ENCODE peak calls at places on chromosomes 7 and 10, in ten cellular contexts. B is stomach, V is SK-N-MC, M is fibroblast of mammary gland, K is colonic mucosa, P is fibroblast of lung, L is fibroblast of the aortic adventitia, Z is BJ, X is epithelial cell of esophagus, S is RWPE2. Y is an unnamed sample.

GRCh38 chr10:76388321-76388720 is 956.9 kb downstream of the LRMDA start:
- DNase-seq in B (no peak), V (no peak), M (no peak), K (no peak), P (peak), L (peak), Z (no peak), X (no peak), S (no peak), Y (peak)

GRCh38 chr10:131653550-131654470 is 247.0 kb upstream of the PPP2R2D start:
- DNase-seq in B (peak), V (no peak), M (no peak), K (no peak), P (no peak), L (no peak), Z (no peak), X (no peak), S (peak), Y (no peak)

GRCh38 chr10:73742454-73742734 is 1.8 kb upstream of the SEC24C start:
- DNase-seq in B (no peak), V (no peak), M (no peak), K (no peak), P (no peak), L (no peak), Z (no peak), X (no peak), S (no peak), Y (no peak)

GRCh38 chr10:109895095-109895818 is 28.1 kb downstream of the XPNPEP1 start:
- DNase-seq in B (peak), V (no peak), M (peak), K (peak), P (peak), L (peak), Z (no peak), X (no peak), S (no peak), Y (peak)

GRCh38 chr7:130939285-130940095 is 205.5 kb upstream of the KLF14 start:
- DNase-seq in B (no peak), V (no peak), M (peak), K (no peak), P (peak), L (peak), Z (no peak), X (no peak), S (no peak), Y (peak)

GRCh38 chr10:7411671-7412481 is 1.0 kb upstream of the SFMBT2 start:
- DNase-seq in B (no peak), V (no peak), M (no peak), K (peak), P (no peak), L (no peak), Z (no peak), X (no peak), S (no peak), Y (no peak)

GRCh38 chr10:96390460-96390864 is 31.7 kb upstream of the OPALIN start:
- DNase-seq in B (peak), V (no peak), M (no peak), K (no peak), P (no peak), L (no peak), Z (no peak), X (no peak), S (no peak), Y (no peak)

GRCh38 chr7:42155836-42156540 is 81.0 kb downstream of the GLI3 start:
- DNase-seq in B (no peak), V (no peak), M (peak), K (no peak), P (peak), L (no peak), Z (no peak), X (peak), S (no peak), Y (peak)

GRCh38 chr7:99000904-99001442 is 122.6 kb downstream of the TRRAP start:
- DNase-seq in B (no peak), V (no peak), M (no peak), K (no peak), P (peak), L (no peak), Z (peak), X (no peak), S (no peak), Y (no peak)

GRCh38 chr10:131644287-131644686 is 256.5 kb upstream of the PPP2R2D start:
- DNase-seq in B (no peak), V (no peak), M (no peak), K (no peak), P (no peak), L (no peak), Z (no peak), X (no peak), S (peak), Y (no peak)

GRCh38 chr7:102404005-102404861 is 8.1 kb downstream of the PRKRIP1 start:
- DNase-seq in B (no peak), V (no peak), M (peak), K (peak), P (peak), L (peak), Z (no peak), X (peak), S (no peak), Y (peak)

GRCh38 chr10:70462349-70462984 is 16.1 kb upstream of the PALD1 start:
- DNase-seq in B (peak), V (no peak), M (no peak), K (no peak), P (peak), L (peak), Z (no peak), X (no peak), S (no peak), Y (no peak)

GRCh38 chr10:24209946-24210491 is 1.1 kb downstream of the KIAA1217 start:
- DNase-seq in B (no peak), V (no peak), M (peak), K (peak), P (peak), L (peak), Z (no peak), X (peak), S (no peak), Y (peak)

GRCh38 chr7:147279516-147279915 is 1162.9 kb downstream of the CNTNAP2 start:
- DNase-seq in B (no peak), V (no peak), M (no peak), K (no peak), P (no peak), L (no peak), Z (no peak), X (no peak), S (no peak), Y (no peak)

GRCh38 chr7:132065193-132065972 is 509.0 kb upstream of the PODXL start:
- DNase-seq in B (no peak), V (no peak), M (peak), K (peak), P (peak), L (peak), Z (peak), X (peak), S (peak), Y (peak)

GRCh38 chr7:152495867-152496266 is 60.1 kb upstream of the KMT2C start:
- DNase-seq in B (no peak), V (no peak), M (no peak), K (no peak), P (no peak), L (no peak), Z (no peak), X (no peak), S (no peak), Y (no peak)

GRCh38 chr7:116953727-116954442 is 584 bp downstream of the ST7 start:
- DNase-seq in B (peak), V (no peak), M (peak), K (peak), P (peak), L (peak), Z (peak), X (peak), S (peak), Y (peak)

GRCh38 chr7:128103498-128104108 is 72.4 kb upstream of the LRRC4 start:
- DNase-seq in B (no peak), V (no peak), M (peak), K (no peak), P (no peak), L (peak), Z (no peak), X (no peak), S (no peak), Y (peak)
- H3K4me3 ChIP-seq in B (peak), V (peak), M (peak), K (peak), P (peak), L (peak), Z (peak), X (no peak), S (peak), Y (peak)

GRCh38 chr10:91632671-91633550 is at the start of gene PPP1R3C:
- DNase-seq in B (peak), V (no peak), M (peak), K (peak), P (peak), L (peak), Z (peak), X (peak), S (peak), Y (peak)
- H3K4me3 ChIP-seq in B (peak), V (no peak), M (peak), K (peak), P (peak), L (peak), Z (peak), X (peak), S (peak), Y (peak)

GRCh38 chr7:150565239-150565638 is 2.0 kb upstream of the GIMAP4 start:
- DNase-seq in B (no peak), V (no peak), M (no peak), K (no peak), P (no peak), L (no peak), Z (no peak), X (no peak), S (no peak), Y (no peak)
- H3K4me3 ChIP-seq in B (no peak), V (no peak), M (no peak), K (no peak), P (no peak), L (no peak), Z (no peak), X (no peak), S (no peak), Y (no peak)

GRCh38 chr7:6258440-6259182 is 13.8 kb downstream of the CYTH3 start:
- DNase-seq in B (no peak), V (peak), M (peak), K (no peak), P (peak), L (peak), Z (no peak), X (no peak), S (no peak), Y (peak)
- H3K4me3 ChIP-seq in B (no peak), V (peak), M (no peak), K (no peak), P (no peak), L (no peak), Z (no peak), X (no peak), S (no peak), Y (peak)

GRCh38 chr7:27183682-27184341 is 1.2 kb downstream of the HOXA11 start:
- DNase-seq in B (peak), V (no peak), M (peak), K (no peak), P (no peak), L (no peak), Z (no peak), X (no peak), S (no peak), Y (peak)
- H3K4me3 ChIP-seq in B (peak), V (peak), M (peak), K (peak), P (peak), L (peak), Z (peak), X (peak), S (peak), Y (peak)

GRCh38 chr10:5381187-5381586 is 16.4 kb downstream of the UCN3 start:
- DNase-seq in B (no peak), V (no peak), M (peak), K (no peak), P (no peak), L (no peak), Z (no peak), X (no peak), S (no peak), Y (no peak)

GRCh38 chr10:5390607-5391205 is 13.9 kb downstream of the TUBAL3 start:
- DNase-seq in B (no peak), V (no peak), M (no peak), K (no peak), P (no peak), L (no peak), Z (no peak), X (no peak), S (no peak), Y (no peak)

GRCh38 chr10:5387169-5387568 is 17.5 kb downstream of the TUBAL3 start:
- DNase-seq in B (no peak), V (no peak), M (no peak), K (no peak), P (no peak), L (no peak), Z (no peak), X (no peak), S (no peak), Y (no peak)

DNA sequence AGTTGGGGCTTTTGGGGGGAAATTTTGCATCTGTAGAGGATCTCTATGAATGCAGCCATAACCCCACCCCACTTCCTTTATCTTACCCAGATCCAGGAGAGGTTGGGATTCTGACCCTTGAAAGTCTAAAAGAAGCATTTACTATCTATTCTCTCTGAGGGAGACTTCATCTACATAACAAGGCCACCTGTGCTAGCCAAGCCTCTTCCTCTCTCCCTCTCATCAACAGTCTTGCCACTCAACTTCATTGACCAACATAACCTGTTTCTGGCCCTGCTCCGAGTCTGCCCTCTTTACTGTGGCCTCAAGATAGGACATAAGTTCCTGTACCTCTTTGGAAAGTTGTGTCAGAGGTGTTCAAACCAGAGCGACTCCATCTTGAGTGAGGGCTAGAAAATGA is 19.4 kb downstream of the TUBAL3 start:
- DNase-seq in B (no peak), V (no peak), M (no peak), K (no peak), P (no peak), L (no peak), Z (no peak), X (no peak), S (no peak), Y (no peak)
- H3K4me3 ChIP-seq in B (no peak), V (no peak), M (no peak), K (no peak), P (no peak), L (no peak), Z (no peak), X (no peak), S (no peak), Y (no peak)

GRCh38 chr7:18960735-18961134 is 156.7 kb downstream of the TWIST1 start:
- DNase-seq in B (no peak), V (no peak), M (no peak), K (no peak), P (no peak), L (no peak), Z (no peak), X (no peak), S (no peak), Y (peak)

GRCh38 chr7:18958627-18959026 is 158.8 kb downstream of the TWIST1 start:
- DNase-seq in B (no peak), V (no peak), M (peak), K (no peak), P (peak), L (peak), Z (no peak), X (peak), S (no peak), Y (peak)

GRCh38 chr7:18961997-18962396 is 155.4 kb downstream of the TWIST1 start:
- DNase-seq in B (no peak), V (no peak), M (peak), K (no peak), P (peak), L (peak), Z (no peak), X (no peak), S (no peak), Y (peak)
- H3K4me3 ChIP-seq in B (no peak), V (no peak), M (no peak), K (no peak), P (no peak), L (no peak), Z (no peak), X (no peak), S (no peak), Y (no peak)

GRCh38 chr10:21953585-21954057 is 49.9 kb downstream of the DNAJC1 start:
- DNase-seq in B (no peak), V (no peak), M (peak), K (no peak), P (peak), L (peak), Z (no peak), X (peak), S (no peak), Y (peak)
- H3K4me3 ChIP-seq in B (no peak), V (no peak), M (no peak), K (no peak), P (no peak), L (no peak), Z (no peak), X (no peak), S (no peak), Y (no peak)

GRCh38 chr10:79380125-79380917 is 33.1 kb downstream of the PPIF start:
- DNase-seq in B (peak), V (no peak), M (peak), K (peak), P (no peak), L (peak), Z (peak), X (peak), S (peak), Y (peak)
- H3K4me3 ChIP-seq in B (no peak), V (no peak), M (no peak), K (no peak), P (no peak), L (no peak), Z (no peak), X (no peak), S (no peak), Y (no peak)

Y was measured in fibroblast of villous mesenchyme.